ENCODE peak calls at places on chromosomes 11 and 22, in seven cellular contexts. One of them, this sample, is unnamed.

GRCh38 chr11:19728436-19728835 is 15.8 kb downstream of the NAV2 start:
- DNase-seq in GM12865: no peak
- DNase-seq in cardiac fibroblast: peak; percentile 31
- DNase-seq in psoas muscle: no peak
- DNase-seq in hepatocyte: peak; percentile 41
- DNase-seq in coronary artery: no peak
- DNase-seq in fibroblast of lung: peak; percentile 49
- DNase-seq in this sample: peak; percentile 39

GRCh38 chr22:28410050-28410816 is 269.4 kb downstream of the TTC28 start:
- DNase-seq in GM12865: no peak
- DNase-seq in cardiac fibroblast: peak; percentile 68
- DNase-seq in psoas muscle: no peak
- DNase-seq in hepatocyte: no peak
- DNase-seq in coronary artery: no peak
- DNase-seq in fibroblast of lung: peak; percentile 84
- DNase-seq in this sample: no peak

GRCh38 chr22:18056161-18056666 is 21.6 kb upstream of the PEX26 start:
- DNase-seq in GM12865: peak; percentile 28
- DNase-seq in cardiac fibroblast: peak; percentile 63
- DNase-seq in psoas muscle: no peak
- DNase-seq in hepatocyte: peak; percentile 74
- DNase-seq in coronary artery: no peak
- DNase-seq in fibroblast of lung: peak; percentile 82
- DNase-seq in this sample: peak; percentile 82

GRCh38 chr11:8765294-8765693 is 82.7 kb downstream of the RPL27A start:
- DNase-seq in GM12865: no peak
- DNase-seq in cardiac fibroblast: peak; percentile 67
- DNase-seq in psoas muscle: no peak
- DNase-seq in hepatocyte: peak; percentile 45
- DNase-seq in coronary artery: no peak
- DNase-seq in fibroblast of lung: peak; percentile 89
- DNase-seq in this sample: no peak

GRCh38 chr11:126480015-126480409 is 124.5 kb downstream of the ST3GAL4 start:
- DNase-seq in GM12865: no peak
- DNase-seq in cardiac fibroblast: no peak
- DNase-seq in psoas muscle: no peak
- DNase-seq in hepatocyte: no peak
- DNase-seq in coronary artery: no peak
- DNase-seq in fibroblast of lung: no peak
- DNase-seq in this sample: no peak

GRCh38 chr11:2558861-2559526 is 114.2 kb downstream of the KCNQ1 start:
- DNase-seq in GM12865: no peak
- DNase-seq in cardiac fibroblast: no peak
- DNase-seq in psoas muscle: peak; percentile 44
- DNase-seq in hepatocyte: no peak
- DNase-seq in coronary artery: no peak
- DNase-seq in fibroblast of lung: no peak
- DNase-seq in this sample: no peak

GRCh38 chr11:68038226-68038717 is 553 bp upstream of the TCIRG1 start:
- DNase-seq in GM12865: no peak
- DNase-seq in cardiac fibroblast: no peak
- DNase-seq in psoas muscle: peak; percentile 72
- DNase-seq in hepatocyte: peak; percentile 73
- DNase-seq in coronary artery: no peak
- DNase-seq in fibroblast of lung: no peak
- DNase-seq in this sample: no peak

GRCh38 chr22:49433717-49434611 is 393.7 kb downstream of the BRD1 start:
- DNase-seq in GM12865: no peak
- DNase-seq in cardiac fibroblast: no peak
- DNase-seq in psoas muscle: no peak
- DNase-seq in hepatocyte: no peak
- DNase-seq in coronary artery: no peak
- DNase-seq in fibroblast of lung: no peak
- DNase-seq in this sample: no peak

GRCh38 chr11:776459-777287 is 614 bp downstream of the GATD1 start:
- DNase-seq in GM12865: peak; percentile 47
- DNase-seq in cardiac fibroblast: no peak
- DNase-seq in psoas muscle: peak; percentile 68
- DNase-seq in hepatocyte: peak; percentile 71
- DNase-seq in coronary artery: no peak
- DNase-seq in fibroblast of lung: no peak
- DNase-seq in this sample: no peak

GRCh38 chr22:38034278-38034882 is 22.8 kb upstream of the PICK1 start:
- DNase-seq in GM12865: peak; percentile 47
- DNase-seq in cardiac fibroblast: peak; percentile 95
- DNase-seq in psoas muscle: peak; percentile 79
- DNase-seq in hepatocyte: peak; percentile 87
- DNase-seq in coronary artery: no peak
- DNase-seq in fibroblast of lung: peak; percentile 91
- DNase-seq in this sample: peak; percentile 32

GRCh38 chr11:44532809-44533208 is 32.7 kb upstream of the CD82 start:
- DNase-seq in GM12865: peak; percentile 23
- DNase-seq in cardiac fibroblast: no peak
- DNase-seq in psoas muscle: no peak
- DNase-seq in hepatocyte: no peak
- DNase-seq in coronary artery: no peak
- DNase-seq in fibroblast of lung: no peak
- DNase-seq in this sample: no peak

GRCh38 chr11:75174781-75175370 is 24.0 kb downstream of the SLCO2B1 start:
- DNase-seq in GM12865: peak; percentile 12
- DNase-seq in cardiac fibroblast: peak; percentile 45
- DNase-seq in psoas muscle: no peak
- DNase-seq in hepatocyte: no peak
- DNase-seq in coronary artery: no peak
- DNase-seq in fibroblast of lung: peak; percentile 36
- DNase-seq in this sample: no peak

GRCh38 chr22:22995166-22995565 is 75.2 kb upstream of the GNAZ start:
- DNase-seq in GM12865: no peak
- DNase-seq in cardiac fibroblast: no peak
- DNase-seq in psoas muscle: no peak
- DNase-seq in hepatocyte: no peak
- DNase-seq in coronary artery: no peak
- DNase-seq in fibroblast of lung: no peak
- DNase-seq in this sample: no peak

DNA sequence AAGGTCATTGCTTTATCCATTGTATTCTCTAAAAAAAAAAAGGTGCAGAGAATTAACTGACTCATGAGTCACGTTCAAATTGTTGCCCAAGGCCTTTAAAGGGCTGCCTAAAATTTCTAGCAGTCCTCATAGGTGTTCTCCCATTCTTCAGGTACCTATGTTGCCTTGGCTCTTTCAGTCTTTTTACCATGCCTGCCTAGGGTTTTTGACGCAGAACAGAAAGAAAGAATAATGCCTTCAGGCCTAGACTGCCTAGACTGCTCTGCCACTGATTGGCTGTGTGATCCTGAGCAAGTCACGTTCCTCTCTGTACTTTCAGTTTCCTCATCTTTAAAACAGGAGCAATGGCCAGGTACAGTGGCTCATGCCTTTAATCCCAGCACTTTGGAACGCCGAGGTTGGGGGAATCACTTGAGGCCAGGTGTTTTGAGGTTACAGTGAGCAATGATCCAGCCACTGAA is 21.5 kb downstream of the CTSC start:
- DNase-seq in GM12865: no peak
- DNase-seq in cardiac fibroblast: no peak
- DNase-seq in psoas muscle: no peak
- DNase-seq in hepatocyte: no peak
- DNase-seq in coronary artery: no peak
- DNase-seq in fibroblast of lung: no peak
- DNase-seq in this sample: no peak
- H3K4me3 ChIP-seq in GM12865: no peak overlapping the region
- H3K4me3 ChIP-seq in cardiac fibroblast: no peak overlapping the region
- H3K4me3 ChIP-seq in psoas muscle: no peak overlapping the region
- H3K4me3 ChIP-seq in hepatocyte: no peak overlapping the region
- H3K4me3 ChIP-seq in coronary artery: no peak overlapping the region
- H3K4me3 ChIP-seq in fibroblast of lung: no peak overlapping the region
- H3K4me3 ChIP-seq in this sample: no peak overlapping the region

GRCh38 chr22:44330188-44330726 is 17.5 kb upstream of the SHISAL1 start:
- DNase-seq in GM12865: no peak
- DNase-seq in cardiac fibroblast: no peak
- DNase-seq in psoas muscle: no peak
- DNase-seq in hepatocyte: no peak
- DNase-seq in coronary artery: no peak
- DNase-seq in fibroblast of lung: no peak
- DNase-seq in this sample: no peak

GRCh38 chr22:44328326-44328725 is 15.6 kb upstream of the SHISAL1 start:
- DNase-seq in GM12865: no peak
- DNase-seq in cardiac fibroblast: no peak
- DNase-seq in psoas muscle: no peak
- DNase-seq in hepatocyte: no peak
- DNase-seq in coronary artery: no peak
- DNase-seq in fibroblast of lung: no peak
- DNase-seq in this sample: no peak

GRCh38 chr22:44328762-44329161 is 16.0 kb upstream of the SHISAL1 start:
- DNase-seq in GM12865: no peak
- DNase-seq in cardiac fibroblast: no peak
- DNase-seq in psoas muscle: no peak
- DNase-seq in hepatocyte: no peak
- DNase-seq in coronary artery: no peak
- DNase-seq in fibroblast of lung: no peak
- DNase-seq in this sample: no peak

GRCh38 chr22:44330727-44331660 is 18.2 kb upstream of the SHISAL1 start:
- DNase-seq in GM12865: no peak
- DNase-seq in cardiac fibroblast: no peak
- DNase-seq in psoas muscle: no peak
- DNase-seq in hepatocyte: no peak
- DNase-seq in coronary artery: no peak
- DNase-seq in fibroblast of lung: no peak
- DNase-seq in this sample: no peak

DNA sequence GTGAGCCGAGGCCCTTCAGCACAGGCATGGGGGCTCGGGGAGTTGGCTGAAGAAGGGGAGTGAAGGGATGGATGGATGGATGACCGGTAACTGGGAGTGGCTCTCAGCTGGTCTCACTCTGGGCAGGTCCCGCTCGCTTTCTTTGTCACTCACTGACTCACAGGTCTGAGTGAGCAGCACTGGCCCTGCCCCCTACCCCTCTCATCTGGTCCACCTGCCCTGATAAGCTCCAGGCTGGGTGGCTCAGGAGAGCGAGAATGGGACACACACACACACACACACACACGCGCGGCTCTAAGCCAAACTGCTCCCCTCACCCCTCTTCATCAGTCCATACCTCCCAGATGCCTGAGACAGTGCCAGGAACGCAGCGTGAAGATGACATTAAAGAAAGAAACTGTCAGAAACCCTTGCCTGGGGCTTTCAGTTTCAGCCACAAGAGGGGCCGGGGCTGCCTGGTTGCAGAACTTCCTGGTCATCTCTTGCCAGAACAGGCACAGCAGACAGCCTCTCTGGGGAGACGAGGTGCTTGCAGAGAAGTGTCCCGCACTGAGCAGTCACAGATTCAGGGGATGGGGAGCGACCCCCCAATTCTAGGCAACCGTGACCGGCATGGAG is 16.5 kb upstream of the SHISAL1 start:
- DNase-seq in GM12865: peak; percentile 87
- DNase-seq in cardiac fibroblast: no peak
- DNase-seq in psoas muscle: no peak
- DNase-seq in hepatocyte: no peak
- DNase-seq in coronary artery: no peak
- DNase-seq in fibroblast of lung: no peak
- DNase-seq in this sample: no peak
- TF ChIP-seq CTCF in GM12865: no peak
- TF ChIP-seq CTCF in cardiac fibroblast: no peak
- TF ChIP-seq CTCF in psoas muscle: no peak
- TF ChIP-seq CTCF in hepatocyte: no peak
- TF ChIP-seq CTCF in coronary artery: no peak
- TF ChIP-seq CTCF in fibroblast of lung: no peak
- TF ChIP-seq CTCF in this sample: no peak

DNA sequence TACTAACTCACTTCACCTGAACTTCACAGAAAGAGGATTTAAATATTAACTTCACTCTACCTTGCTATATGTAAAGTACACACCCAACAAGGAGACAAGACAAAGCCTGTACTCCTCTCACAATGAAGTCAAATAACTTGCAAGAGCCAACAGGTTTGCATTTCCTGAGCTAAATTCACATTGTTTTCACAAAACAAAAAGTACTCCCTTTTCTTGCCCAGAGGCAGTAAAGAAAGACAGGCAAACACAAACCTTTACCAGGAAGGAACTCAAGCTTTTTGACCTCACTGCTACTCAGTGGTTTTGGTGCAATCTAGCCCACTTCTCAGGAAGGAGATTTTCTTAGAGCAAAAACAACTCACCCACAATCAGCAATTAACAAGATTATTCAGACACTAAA is 15.7 kb downstream of the USP28 start:
- DNase-seq in GM12865: peak; percentile 38
- DNase-seq in cardiac fibroblast: no peak
- DNase-seq in psoas muscle: no peak
- DNase-seq in hepatocyte: no peak
- DNase-seq in coronary artery: no peak
- DNase-seq in fibroblast of lung: no peak
- DNase-seq in this sample: no peak
- H3K4me3 ChIP-seq in GM12865: no peak overlapping the region
- H3K4me3 ChIP-seq in cardiac fibroblast: no peak overlapping the region
- H3K4me3 ChIP-seq in psoas muscle: no peak overlapping the region
- H3K4me3 ChIP-seq in hepatocyte: no peak overlapping the region
- H3K4me3 ChIP-seq in coronary artery: no peak overlapping the region
- H3K4me3 ChIP-seq in fibroblast of lung: no peak overlapping the region
- H3K4me3 ChIP-seq in this sample: no peak overlapping the region

GRCh38 chr11:98260983-98261382 is 759.8 kb upstream of the CNTN5 start:
- DNase-seq in GM12865: no peak
- DNase-seq in cardiac fibroblast: peak; percentile 9
- DNase-seq in psoas muscle: no peak
- DNase-seq in hepatocyte: no peak
- DNase-seq in coronary artery: no peak
- DNase-seq in fibroblast of lung: no peak
- DNase-seq in this sample: no peak
- TF ChIP-seq CTCF in GM12865: no peak
- TF ChIP-seq CTCF in cardiac fibroblast: peak; percentile 39
- TF ChIP-seq CTCF in psoas muscle: no peak
- TF ChIP-seq CTCF in hepatocyte: no peak
- TF ChIP-seq CTCF in coronary artery: no peak
- TF ChIP-seq CTCF in fibroblast of lung: no peak
- TF ChIP-seq CTCF in this sample: no peak